ENCODE peak calls at places on chromosome 5, in five cellular contexts. T, D, A, M and I are unnamed samples.

GRCh38 chr5:112142769-112143270 is 276.3 kb downstream of the EPB41L4A start:
- ATAC-seq in T (no peak), D (no peak), A (no peak), M (peak), I (no peak)

GRCh38 chr5:39055027-39055759 is 19.0 kb downstream of the RICTOR start:
- ATAC-seq in T (no peak), D (no peak), A (no peak), M (no peak), I (no peak)

GRCh38 chr5:68710514-68710913 is 383.3 kb upstream of the SLC30A5 start:
- ATAC-seq in T (no peak), A (no peak), D (no peak), M (peak), I (no peak)

GRCh38 chr5:82396871-82397514 is 118.8 kb upstream of the RPS23 start:
- ATAC-seq in T (no peak), D (peak), A (no peak), M (peak), I (peak)

GRCh38 chr5:151581347-151581746 is 9.8 kb downstream of the FAT2 start:
- ATAC-seq in D (no peak), T (no peak), A (no peak), M (no peak), I (no peak)

GRCh38 chr5:177300971-177301370 is 2.5 kb downstream of the RAB24 start:
- ATAC-seq in T (no peak), M (no peak), A (no peak), D (no peak), I (no peak)

GRCh38 chr5:115389799-115390382 is 93.4 kb upstream of the CCDC112 start:
- ATAC-seq in D (peak), T (no peak), A (no peak), M (peak), I (no peak)

GRCh38 chr5:65199988-65200668 is 281.6 kb downstream of the ADAMTS6 start:
- ATAC-seq in D (no peak), T (no peak), A (no peak), M (no peak), I (no peak)

GRCh38 chr5:31982027-31982426 is 192.1 kb downstream of the GOLPH3 start:
- ATAC-seq in D (no peak), T (no peak), M (peak), A (no peak), I (no peak)

GRCh38 chr5:143699121-143699520 is 112.8 kb upstream of the HMHB1 start:
- ATAC-seq in M (no peak), A (no peak), T (no peak), D (no peak), I (no peak)

GRCh38 chr5:32833621-32834102 is 122.5 kb downstream of the NPR3 start:
- ATAC-seq in M (no peak), D (no peak), A (no peak), T (no peak), I (no peak)

GRCh38 chr5:107476783-107477182 is 194.0 kb downstream of the EFNA5 start:
- ATAC-seq in D (peak), T (peak), A (peak), M (peak), I (peak)

GRCh38 chr5:131394128-131394527 is 130.3 kb downstream of the CDC42SE2 start:
- ATAC-seq in D (peak), M (no peak), A (peak), T (peak), I (no peak)

GRCh38 chr5:104817127-104817526 is 1254.5 kb upstream of the NUDT12 start:
- ATAC-seq in D (no peak), T (no peak), A (no peak), M (no peak), I (no peak)

GRCh38 chr5:134813827-134814226 is 31.9 kb upstream of the C5orf24 start:
- ATAC-seq in A (peak), T (no peak), D (no peak), M (no peak), I (no peak)

GRCh38 chr5:169697976-169698375 is 60.9 kb downstream of the DOCK2 start:
- ATAC-seq in D (no peak), T (no peak), A (no peak), M (no peak), I (no peak)

GRCh38 chr5:961002-961710 is 47.4 kb upstream of the NKD2 start:
- ATAC-seq in M (no peak), D (no peak), T (no peak), A (no peak), I (no peak)

GRCh38 chr5:88836195-88836838 is 46.7 kb downstream of the MEF2C start:
- ATAC-seq in M (peak), A (no peak), T (no peak), D (no peak), I (peak)

GRCh38 chr5:150584561-150585335 is 55.7 kb upstream of the SYNPO start:
- ATAC-seq in A (no peak), T (no peak), M (no peak), D (no peak), I (no peak)

GRCh38 chr5:9376363-9377117 is 169.3 kb downstream of the SEMA5A start:
- ATAC-seq in D (no peak), M (no peak), T (no peak), A (no peak), I (no peak)

GRCh38 chr5:116320486-116320885 is 235.7 kb downstream of the COMMD10 start:
- ATAC-seq in T (no peak), M (peak), D (no peak), A (no peak), I (no peak)

GRCh38 chr5:80608730-80609129 is 38.6 kb upstream of the ANKRD34B start:
- ATAC-seq in M (no peak), T (no peak), D (no peak), A (no peak), I (no peak)

GRCh38 chr5:168417731-168418429 is 68.4 kb upstream of the RARS1 start:
- ATAC-seq in M (peak), D (no peak), T (no peak), A (no peak), I (no peak)

GRCh38 chr5:143316844-143317631 is 86.4 kb downstream of the NR3C1 start:
- ATAC-seq in M (peak), D (no peak), A (no peak), T (no peak), I (no peak)

GRCh38 chr5:53263151-53263550 is 153.6 kb upstream of the MOCS2 start:
- ATAC-seq in D (no peak), M (no peak), T (no peak), A (no peak), I (no peak)